ENCODE peak calls at places on chromosomes 5 and 9, in six cellular contexts. W is neural progenitor cell, E is A549, M is astrocyte, P is fibroblast of lung, J is mammary epithelial cell. V is an unnamed sample.

GRCh38 chr9:131639771-131640437 is 94.6 kb downstream of the PRRT1B start:
- DNase-seq in W (peak), E (no peak), M (no peak), P (no peak), J (no peak), V (no peak)

GRCh38 chr9:34562136-34562745 is 27.3 kb downstream of the CNTFR start:
- DNase-seq in W (peak), E (peak), M (no peak), P (no peak), J (no peak), V (no peak)

GRCh38 chr9:107439991-107440456 is 49.5 kb downstream of the KLF4 start:
- DNase-seq in W (peak), E (no peak), M (peak), P (no peak), J (no peak), V (peak)

GRCh38 chr5:124744170-124744911 is 2.1 kb downstream of the ZNF608 start:
- DNase-seq in W (no peak), E (no peak), M (no peak), P (peak), J (peak), V (no peak)

GRCh38 chr9:76818271-76818670 is 54.0 kb downstream of the PCA3 start:
- DNase-seq in W (no peak), E (peak), M (peak), P (peak), J (peak), V (peak)

GRCh38 chr5:155799308-155799707 is 527.7 kb upstream of the SGCD start:
- DNase-seq in W (no peak), E (no peak), M (no peak), P (no peak), J (no peak), V (no peak)

GRCh38 chr9:93636172-93636661 is 59.8 kb downstream of the PHF2 start:
- DNase-seq in W (no peak), E (no peak), M (no peak), P (no peak), J (no peak), V (no peak)

GRCh38 chr5:124395287-124395686 is 351.2 kb downstream of the ZNF608 start:
- DNase-seq in W (peak), E (no peak), M (peak), P (peak), J (no peak), V (no peak)

GRCh38 chr9:75238311-75238976 is 150.1 kb downstream of the OSTF1 start:
- DNase-seq in W (peak), E (peak), M (peak), P (peak), J (peak), V (peak)

GRCh38 chr9:126301985-126302603 is 24.5 kb upstream of the MVB12B start:
- DNase-seq in W (peak), E (peak), M (peak), P (peak), J (peak), V (peak)

GRCh38 chr9:137638680-137639079 is 19.9 kb downstream of the EHMT1 start:
- DNase-seq in W (no peak), E (no peak), M (no peak), P (no peak), J (no peak), V (no peak)

GRCh38 chr9:91289244-91289643 is 72.5 kb downstream of the AUH start:
- DNase-seq in W (no peak), E (no peak), M (no peak), P (no peak), J (no peak), V (no peak)

GRCh38 chr5:142835540-142835939 is 65.4 kb downstream of the ARHGAP26 start:
- DNase-seq in W (no peak), E (no peak), M (no peak), P (no peak), J (no peak), V (no peak)

GRCh38 chr5:36875051-36875788 is 1.3 kb upstream of the NIPBL start:
- DNase-seq in W (peak), E (peak), M (peak), P (peak), J (peak), V (peak)

GRCh38 chr5:159552751-159553150 is 222.5 kb upstream of the IL12B start:
- DNase-seq in W (peak), E (no peak), M (peak), P (peak), J (peak), V (no peak)

GRCh38 chr5:39422886-39423285 is 1.9 kb downstream of the DAB2 start:
- DNase-seq in W (no peak), E (no peak), M (no peak), P (no peak), J (no peak), V (no peak)

GRCh38 chr5:146745937-146746577 is 132.5 kb downstream of the PPP2R2B start:
- DNase-seq in W (no peak), E (no peak), M (no peak), P (no peak), J (no peak), V (no peak)

GRCh38 chr5:38800044-38800443 is 45.8 kb upstream of the OSMR start:
- DNase-seq in W (no peak), E (no peak), M (no peak), P (no peak), J (no peak), V (no peak)

GRCh38 chr5:143471041-143471509 is 67.6 kb upstream of the NR3C1 start:
- DNase-seq in W (no peak), E (peak), M (peak), P (peak), J (peak), V (peak)

GRCh38 chr5:2914991-2915484 is 163.6 kb upstream of the IRX2 start:
- DNase-seq in W (peak), E (no peak), M (no peak), P (no peak), J (no peak), V (no peak)

GRCh38 chr9:96361668-96362067 is 21.8 kb downstream of the SLC35D2 start:
- DNase-seq in W (no peak), E (no peak), M (no peak), P (no peak), J (no peak), V (no peak)

GRCh38 chr5:181087309-181087708 is 43.7 kb downstream of the OR2V1 start:
- DNase-seq in W (no peak), E (no peak), M (no peak), P (no peak), J (no peak), V (no peak)

GRCh38 chr9:99176527-99177013 is 45.2 kb downstream of the ALG2 start:
- DNase-seq in W (no peak), E (no peak), M (no peak), P (no peak), J (no peak), V (no peak)

GRCh38 chr5:178209334-178210072 is 5.2 kb downstream of the HNRNPAB start:
- DNase-seq in W (no peak), E (no peak), M (no peak), P (no peak), J (no peak), V (no peak)

GRCh38 chr5:58921106-58921505 is 338.2 kb downstream of the RAB3C start:
- DNase-seq in W (no peak), E (no peak), M (peak), P (peak), J (no peak), V (no peak)

GRCh38 chr5:2797160-2797559 is 45.7 kb upstream of the IRX2 start:
- DNase-seq in W (no peak), E (no peak), M (no peak), P (no peak), J (no peak), V (no peak)

GRCh38 chr5:152412129-152412528 is 7.0 kb upstream of the NMUR2 start:
- DNase-seq in W (no peak), E (no peak), M (no peak), P (no peak), J (no peak), V (no peak)

GRCh38 chr5:111214343-111214742 is 9.8 kb upstream of the CAMK4 start:
- DNase-seq in W (no peak), E (no peak), M (no peak), P (no peak), J (no peak), V (no peak)

DNA sequence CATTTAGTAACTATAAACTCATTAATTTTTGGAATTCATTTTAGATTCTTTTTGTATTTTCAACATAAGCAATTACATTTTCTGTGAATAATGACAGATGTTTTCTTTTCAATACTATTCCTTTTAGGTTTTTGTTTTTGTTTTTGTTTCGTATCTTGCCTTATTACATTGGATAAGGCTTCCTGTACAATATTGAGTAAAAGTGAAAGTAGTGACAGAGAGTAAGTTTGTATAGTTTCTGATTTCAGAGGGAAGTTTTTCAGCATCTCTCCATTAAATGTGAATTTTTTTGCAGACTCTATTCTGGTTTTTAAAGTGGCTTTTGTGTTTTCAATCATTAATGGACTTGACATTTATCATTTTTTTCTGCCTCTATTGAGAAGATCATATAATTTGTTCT is 12.8 kb upstream of the CAMK4 start:
- DNase-seq in W (no peak), E (no peak), M (no peak), P (no peak), J (no peak), V (no peak)
- H3K4me2 ChIP-seq in W (no peak), E (no peak), M (no peak), P (no peak), J (no peak), V (no peak)

GRCh38 chr5:110917161-110917875 is 154.2 kb upstream of the TSLP start:
- DNase-seq in W (no peak), E (no peak), M (peak), P (peak), J (no peak), V (no peak)
- H3K4me2 ChIP-seq in W (no peak), E (no peak), M (peak), P (peak), J (no peak), V (peak)

DNA sequence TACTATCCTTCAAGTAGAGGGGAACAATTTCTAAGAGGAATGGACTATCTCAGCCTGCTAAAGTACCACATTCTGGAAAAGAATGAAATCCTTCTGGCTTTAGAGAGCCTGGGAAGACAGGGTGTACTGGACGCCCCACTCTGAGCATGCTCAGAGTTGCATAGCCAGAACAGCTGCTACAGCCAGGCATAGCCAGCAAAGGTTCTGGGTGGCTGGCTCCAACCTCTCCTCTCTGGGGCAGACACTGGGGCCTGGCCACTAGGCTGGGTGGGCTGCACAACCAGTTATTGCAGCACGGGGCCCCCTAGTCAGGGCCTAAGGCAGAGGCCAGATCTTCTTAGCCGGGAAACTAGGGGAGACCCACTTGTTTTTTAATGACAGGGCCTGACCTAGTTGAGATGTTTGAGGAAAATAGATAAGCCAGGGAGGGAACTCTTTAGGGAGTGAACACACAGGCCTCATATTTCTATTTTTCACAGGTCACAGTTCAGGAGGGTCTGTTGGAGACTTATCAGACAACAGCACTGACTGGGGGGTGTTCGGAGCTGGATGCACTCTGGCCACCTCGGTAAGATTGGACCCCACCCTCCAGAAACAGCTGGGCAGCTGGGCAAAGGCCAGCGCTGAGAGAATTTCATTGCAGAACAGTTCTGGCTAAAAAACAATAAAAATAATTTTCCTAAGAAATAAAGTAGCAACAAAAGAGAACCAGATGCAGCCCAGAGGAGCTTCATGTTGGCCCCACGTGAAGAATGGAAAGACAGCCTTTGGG is 142.9 kb downstream of the LPAR1 start:
- DNase-seq in W (no peak), E (no peak), M (no peak), P (no peak), J (no peak), V (no peak)
- H3K4me2 ChIP-seq in W (no peak), E (no peak), M (no peak), P (no peak), J (no peak), V (no peak)

GRCh38 chr5:72255670-72256069 is 64.4 kb downstream of the MRPS27 start:
- DNase-seq in W (no peak), E (no peak), M (no peak), P (no peak), J (no peak), V (no peak)
- H3K4me2 ChIP-seq in W (no peak), E (no peak), M (no peak), P (no peak), J (no peak), V (no peak)

GRCh38 chr5:113487779-113488644 is at the start of gene MCC:
- DNase-seq in W (peak), E (peak), M (peak), P (peak), J (peak), V (peak)
- H3K4me2 ChIP-seq in W (peak), E (peak), M (peak), P (peak), J (peak), V (peak)

DNA sequence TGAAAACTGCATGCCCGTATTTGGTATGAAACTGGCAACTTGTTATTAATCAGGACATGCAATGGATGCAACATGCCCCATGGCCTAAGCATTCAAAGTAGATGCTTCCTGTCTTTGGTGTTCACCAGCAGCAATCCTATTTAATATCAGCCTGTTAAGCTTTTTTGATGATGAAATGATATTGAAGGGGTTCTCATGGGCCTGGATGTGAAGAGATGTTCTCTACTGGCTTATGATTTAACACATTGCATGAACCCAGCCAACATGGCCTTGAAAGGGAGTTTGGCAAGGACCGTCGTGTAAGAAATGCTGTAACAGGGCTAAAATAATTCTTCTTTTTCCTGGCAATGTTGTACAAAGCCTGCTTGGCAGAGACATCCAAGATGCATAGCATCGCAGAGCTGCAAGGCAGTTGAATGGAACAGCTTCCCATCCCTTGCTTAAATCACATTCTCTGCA is 111.2 kb downstream of the SMARCA2 start:
- DNase-seq in W (no peak), E (no peak), M (peak), P (peak), J (no peak), V (no peak)
- H3K4me2 ChIP-seq in W (no peak), E (no peak), M (peak), P (peak), J (no peak), V (no peak)

DNA sequence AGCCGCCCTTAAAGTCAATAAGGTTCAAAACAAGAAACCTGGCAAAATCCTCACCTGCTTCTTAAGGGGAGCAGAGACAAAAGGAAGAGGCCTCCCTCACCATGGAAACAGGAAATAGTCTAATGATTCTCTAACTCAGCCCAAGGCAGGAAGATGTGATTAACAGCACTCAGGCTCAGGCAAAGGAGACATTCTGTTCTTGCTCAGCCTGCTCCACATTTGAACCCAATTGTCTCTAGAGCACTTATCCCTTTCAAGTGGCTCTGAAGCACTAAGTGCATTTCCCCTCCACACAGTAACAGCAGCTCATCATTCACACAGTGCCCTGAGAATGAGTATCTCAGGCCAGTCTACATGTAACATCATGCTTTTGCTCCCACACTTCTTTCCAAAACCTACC is 72.3 kb downstream of the NIPSNAP3B start:
- DNase-seq in W (no peak), E (no peak), M (no peak), P (no peak), J (no peak), V (no peak)
- H3K4me2 ChIP-seq in W (no peak), E (no peak), M (no peak), P (no peak), J (no peak), V (no peak)

GRCh38 chr5:75667586-75667985 is 49.7 kb downstream of the POC5 start:
- DNase-seq in W (no peak), E (no peak), M (no peak), P (no peak), J (no peak), V (no peak)
- H3K4me2 ChIP-seq in W (peak), E (no peak), M (no peak), P (no peak), J (no peak), V (no peak)

GRCh38 chr9:124217839-124218437 is 39.8 kb upstream of the NEK6 start:
- DNase-seq in W (no peak), E (no peak), M (no peak), P (no peak), J (no peak), V (no peak)

GRCh38 chr9:124216474-124217176 is 41.1 kb upstream of the NEK6 start:
- DNase-seq in W (no peak), E (no peak), M (no peak), P (no peak), J (no peak), V (no peak)

GRCh38 chr9:124219290-124219605 is 38.5 kb upstream of the NEK6 start:
- DNase-seq in W (no peak), E (no peak), M (no peak), P (no peak), J (no peak), V (no peak)

GRCh38 chr9:124220551-124221451 is 36.9 kb upstream of the NEK6 start:
- DNase-seq in W (no peak), E (peak), M (peak), P (peak), J (peak), V (no peak)

DNA sequence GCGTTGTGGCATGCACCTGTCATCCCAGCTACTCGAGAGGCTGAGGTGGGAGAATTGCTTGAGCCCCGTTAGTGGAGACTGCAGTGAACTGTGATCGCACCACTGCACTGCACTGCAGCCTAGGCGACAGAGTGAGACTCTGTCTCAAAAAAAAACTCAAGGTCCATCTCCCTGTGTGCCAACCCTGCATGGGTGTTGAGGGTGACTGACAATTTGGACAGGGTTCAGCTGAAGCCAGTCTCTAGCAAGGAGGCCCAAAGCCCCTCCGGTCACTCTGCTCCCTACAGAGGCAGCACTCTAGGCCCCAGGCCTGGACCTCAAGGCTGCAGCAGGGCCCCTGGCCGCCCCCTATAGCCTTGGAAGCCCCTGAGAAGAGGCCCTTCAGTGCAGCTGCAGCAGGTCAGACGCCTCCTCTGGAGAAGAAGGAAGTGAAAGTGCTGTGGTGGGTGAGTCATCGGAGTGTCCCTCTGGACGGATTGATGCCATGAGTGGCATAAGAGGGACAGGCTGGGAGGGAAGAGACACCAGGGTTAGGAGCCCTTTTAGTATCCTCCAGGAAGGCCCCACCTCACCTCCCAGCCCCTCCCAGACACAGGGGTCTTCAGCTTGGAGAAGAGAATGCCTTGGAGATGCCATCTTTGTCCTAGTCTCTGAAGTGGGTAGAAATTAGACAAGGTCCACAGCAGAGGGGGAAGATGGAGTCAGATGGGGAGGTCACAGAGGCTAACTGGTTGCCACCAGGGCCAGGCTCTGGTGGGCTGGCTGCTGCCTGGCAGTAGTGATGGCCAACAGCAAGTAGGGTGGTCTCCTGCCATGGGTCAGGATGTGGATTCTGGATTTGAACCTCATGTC is 39.1 kb upstream of the NEK6 start:
- DNase-seq in W (no peak), E (peak), M (peak), P (peak), J (peak), V (peak)
- H3K4me2 ChIP-seq in W (no peak), E (peak), M (no peak), P (no peak), J (no peak), V (no peak)

GRCh38 chr9:14662060-14662453 is 31.2 kb downstream of the ZDHHC21 start:
- DNase-seq in W (no peak), E (no peak), M (no peak), P (no peak), J (no peak), V (no peak)

GRCh38 chr9:14660721-14661120 is 32.5 kb downstream of the ZDHHC21 start:
- DNase-seq in W (no peak), E (no peak), M (no peak), P (no peak), J (no peak), V (no peak)

DNA sequence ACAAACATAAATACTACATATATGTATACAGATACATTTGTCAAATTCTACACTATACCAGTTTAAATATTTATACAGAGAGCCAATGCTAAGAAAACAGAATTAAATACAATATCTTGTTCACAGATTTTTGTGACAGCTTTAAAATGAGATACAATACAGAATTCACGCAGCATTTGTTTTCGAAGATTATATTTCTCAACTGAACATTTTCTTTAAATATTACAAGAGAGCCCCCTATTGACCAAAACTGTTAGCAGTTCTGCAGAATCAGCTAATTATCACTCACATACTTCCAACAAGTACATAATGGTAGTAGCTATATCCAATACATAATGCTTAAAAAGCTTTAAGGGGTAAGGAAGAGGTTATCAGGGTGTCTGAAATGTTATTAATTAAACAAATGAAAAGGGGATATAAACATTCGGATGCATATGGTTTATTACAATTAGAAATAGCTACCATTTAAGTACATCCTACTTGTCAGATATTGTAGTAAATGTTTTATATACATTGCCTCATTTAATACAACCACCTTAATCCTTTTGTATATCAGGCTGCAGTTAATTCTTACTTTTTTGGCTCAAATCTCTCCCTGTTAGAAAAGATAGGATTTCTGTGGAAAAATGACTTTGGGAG is 31.7 kb downstream of the ZDHHC21 start:
- DNase-seq in W (peak), E (peak), M (no peak), P (peak), J (peak), V (peak)
- H3K4me2 ChIP-seq in W (no peak), E (no peak), M (no peak), P (no peak), J (no peak), V (no peak)